ENCODE peak calls at places on chromosomes 12 and 14, in ten cellular contexts. L is fibroblast of lung; D is naive thymus-derived CD4-positive, alpha-beta T cell; K is thoracic aorta; A is cardiac muscle cell; C is K562; Z is tibial nerve; Q is body of pancreas; H is IMR-90; T is ovary. R is an unnamed sample.

GRCh38 chr12:5494343-5494742 is 62.4 kb downstream of the NTF3 start:
- DNase-seq in L (no peak), D (no peak), K (no peak), A (no peak), C (no peak), Z (no peak), Q (no peak), H (no peak), T (no peak), R (no peak)

GRCh38 chr12:98188649-98189048 is 326.7 kb upstream of the TMPO start:
- DNase-seq in L (peak; percentile 10), D (no peak), K (no peak), A (peak; percentile 38), C (no peak), Z (no peak), Q (no peak), H (no peak), T (no peak), R (peak; percentile 80)

GRCh38 chr12:27841392-27841882 is 61.4 kb upstream of the MANSC4 start:
- DNase-seq in L (no peak), D (no peak), K (no peak), A (peak; percentile 29), C (no peak), Z (no peak), Q (no peak), H (peak; percentile 24), T (no peak), R (peak; percentile 62)

GRCh38 chr12:78951746-78952532 is 87.4 kb downstream of the SYT1 start:
- DNase-seq in L (no peak), D (no peak), K (no peak), A (no peak), C (no peak), Z (no peak), Q (no peak), H (no peak), T (no peak), R (peak; percentile 60)

GRCh38 chr14:52018252-52018651 is 28.9 kb downstream of the RTRAF start:
- DNase-seq in L (peak; percentile 49), D (no peak), K (no peak), A (no peak), C (no peak), Z (no peak), Q (no peak), H (no peak), T (no peak), R (no peak)

GRCh38 chr12:54294152-54294913 is 6.5 kb downstream of the NFE2 start:
- DNase-seq in L (peak; percentile 24), D (peak; percentile 50), K (no peak), A (peak; percentile 41), C (peak; percentile 85), Z (peak; percentile 59), Q (peak; percentile 64), H (no peak), T (peak; percentile 28), R (no peak)

GRCh38 chr12:68587448-68587873 is 23.2 kb upstream of the RAP1B start:
- DNase-seq in L (no peak), D (peak; percentile 55), K (no peak), A (no peak), C (no peak), Z (no peak), Q (no peak), H (no peak), T (no peak), R (no peak)

GRCh38 chr14:71776463-71777359 is 155.5 kb upstream of the RGS6 start:
- DNase-seq in L (no peak), D (no peak), K (no peak), A (peak; percentile 19), C (no peak), Z (no peak), Q (no peak), H (peak; percentile 13), T (no peak), R (no peak)

GRCh38 chr14:28773917-28774691 is 7.5 kb downstream of the FOXG1 start:
- DNase-seq in L (peak; percentile 55), D (no peak), K (no peak), A (peak; percentile 54), C (peak; percentile 36), Z (no peak), Q (peak; percentile 19), H (peak; percentile 30), T (no peak), R (peak; percentile 64)

GRCh38 chr12:113262710-113263109 is 41.4 kb downstream of the TPCN1 start:
- DNase-seq in L (peak; percentile 74), D (no peak), K (no peak), A (peak; percentile 47), C (no peak), Z (no peak), Q (peak; percentile 56), H (no peak), T (peak; percentile 62), R (no peak)

GRCh38 chr14:77157716-77158115 is 16.1 kb upstream of the ZDHHC22 start:
- DNase-seq in L (no peak), D (no peak), K (no peak), A (no peak), C (no peak), Z (no peak), Q (no peak), H (no peak), T (no peak), R (no peak)

GRCh38 chr12:124524231-124524925 is 43.0 kb downstream of the NCOR2 start:
- DNase-seq in L (peak; percentile 63), D (no peak), K (no peak), A (peak; percentile 81), C (no peak), Z (no peak), Q (no peak), H (peak; percentile 87), T (no peak), R (no peak)

GRCh38 chr12:76450690-76451089 is 102.5 kb upstream of the BBS10 start:
- DNase-seq in L (peak; percentile 83), D (no peak), K (no peak), A (peak; percentile 91), C (peak; percentile 11), Z (no peak), Q (no peak), H (peak; percentile 46), T (no peak), R (peak; percentile 80)

GRCh38 chr14:61502459-61503093 is 181.2 kb downstream of the PRKCH start:
- DNase-seq in L (no peak), D (no peak), K (no peak), A (peak; percentile 54), C (no peak), Z (no peak), Q (no peak), H (no peak), T (no peak), R (no peak)

DNA sequence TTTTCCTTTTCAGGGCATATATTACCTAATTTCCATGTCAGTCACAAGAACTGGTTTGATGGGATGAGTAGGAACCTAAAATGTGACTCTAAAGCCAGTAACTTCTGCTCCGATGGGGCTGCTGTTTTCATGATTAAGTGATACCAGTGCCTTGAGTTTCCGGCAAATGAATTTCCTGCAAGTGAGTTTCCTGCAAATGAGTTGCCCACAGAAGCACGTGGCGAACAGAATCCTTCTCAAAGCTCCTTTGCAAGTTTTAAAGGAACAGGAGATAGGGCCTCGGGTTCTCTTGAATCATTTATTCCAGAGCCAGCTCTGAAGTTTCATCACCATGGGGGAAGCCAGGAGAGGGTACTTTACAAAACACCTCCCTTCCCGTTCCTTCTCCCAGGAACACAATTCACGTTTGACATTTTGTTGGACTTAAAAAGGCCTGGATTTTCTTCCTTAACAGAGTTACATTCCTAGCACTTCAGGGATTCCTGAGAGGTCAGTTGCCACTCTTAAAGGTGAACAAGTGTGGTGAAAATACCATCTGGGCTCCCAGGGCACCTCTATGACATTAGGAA is 2.2 kb upstream of the PPTC7 start:
- DNase-seq in L (peak; percentile 24), D (peak; percentile 50), K (peak; percentile 28), A (peak; percentile 57), C (no peak), Z (no peak), Q (peak; percentile 64), H (peak; percentile 32), T (no peak), R (no peak)
- H3K27ac ChIP-seq in L (no peak overlapping the region), D (peak overlapping the region; percentile 97), K (no peak overlapping the region), A (peak overlapping the region; percentile 99), C (no peak overlapping the region), Z (no peak overlapping the region), Q (peak overlapping the region; percentile 92), H (no peak overlapping the region), T (no peak overlapping the region), R (no peak overlapping the region)

GRCh38 chr12:132174015-132174660 is 29.9 kb downstream of the NOC4L start:
- DNase-seq in L (no peak), D (no peak), K (no peak), A (no peak), C (no peak), Z (no peak), Q (no peak), H (no peak), T (no peak), R (no peak)
- H3K4me1 ChIP-seq in L (no peaks in the 10 kb centered on the region), D (peaks cover 3% of the 10 kb centered on the region), K (no peaks in the 10 kb centered on the region), A (no peaks in the 10 kb centered on the region), C (peaks cover 3% of the 10 kb centered on the region), Z (peaks cover 4% of the 10 kb centered on the region), Q (no peaks in the 10 kb centered on the region), H (peaks cover 8% of the 10 kb centered on the region), T (no peaks in the 10 kb centered on the region), R (peaks cover 42% of the 10 kb centered on the region)

DNA sequence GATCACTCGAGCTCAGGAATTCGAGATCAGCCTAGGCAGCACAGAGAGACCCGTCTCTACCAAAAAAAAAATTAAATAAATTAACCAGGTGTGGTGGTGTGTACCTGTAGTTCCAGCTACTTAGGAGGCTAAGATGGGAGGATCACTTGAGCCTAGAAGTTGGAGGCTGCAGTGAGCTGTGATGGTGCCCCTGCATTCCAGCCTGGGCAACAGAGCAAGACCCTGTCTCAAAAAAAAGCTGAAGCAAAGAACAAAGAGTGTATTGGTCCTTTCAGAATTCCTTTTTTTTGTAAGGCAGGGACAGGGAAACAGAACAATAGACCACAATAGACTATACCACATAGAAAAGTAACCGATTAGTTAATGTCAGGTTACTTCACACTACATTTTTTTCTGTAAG is 47.4 kb downstream of the MARK3 start:
- DNase-seq in L (no peak), D (no peak), K (no peak), A (no peak), C (no peak), Z (no peak), Q (no peak), H (no peak), T (no peak), R (no peak)
- H3K27ac ChIP-seq in L (no peak overlapping the region), D (no peak overlapping the region), K (no peak overlapping the region), A (no peak overlapping the region), C (no peak overlapping the region), Z (no peak overlapping the region), Q (no peak overlapping the region), H (no peak overlapping the region), T (no peak overlapping the region), R (peak overlapping the region; percentile 70)

GRCh38 chr12:131915000-131915689 is 13.9 kb upstream of the PUS1 start:
- DNase-seq in L (no peak), D (no peak), K (no peak), A (no peak), C (no peak), Z (no peak), Q (no peak), H (no peak), T (peak; percentile 20), R (no peak)
- H3K4me1 ChIP-seq in L (peaks cover 6% of the 10 kb centered on the region), D (no peaks in the 10 kb centered on the region), K (peaks cover 16% of the 10 kb centered on the region), A (no peaks in the 10 kb centered on the region), C (no peaks in the 10 kb centered on the region), Z (peaks cover 17% of the 10 kb centered on the region), Q (peaks cover 14% of the 10 kb centered on the region), H (peaks cover 9% of the 10 kb centered on the region), T (no peaks in the 10 kb centered on the region), R (peaks cover 12% of the 10 kb centered on the region)

GRCh38 chr12:123104809-123105208 is 46.1 kb downstream of the PITPNM2 start:
- DNase-seq in L (no peak), D (no peak), K (no peak), A (no peak), C (no peak), Z (no peak), Q (no peak), H (no peak), T (no peak), R (no peak)
- H3K27ac ChIP-seq in L (no peak overlapping the region), D (peak overlapping the region; percentile 62), K (no peak overlapping the region), A (no peak overlapping the region), C (no peak overlapping the region), Z (no peak overlapping the region), Q (peak overlapping the region; percentile 2), H (no peak overlapping the region), T (no peak overlapping the region), R (no peak overlapping the region)